ENCODE peak calls at places on chromosomes 2 and 18, in four cellular contexts. V is HL-60, F is body of pancreas, H is endothelial cell. G is an unnamed sample.
A peak's percentile ranks its signal among the peaks of the same experiment; 100 is the strongest.

GRCh38 chr2:95007061-95007609 is 18.4 kb upstream of the MAL start:
- DNase-seq in V (no peak), F (no peak), H (no peak), G (no peak)

GRCh38 chr2:28390857-28391563 is 1.6 kb upstream of the FOSL2 start:
- DNase-seq in V (peak; percentile 52), F (peak; percentile 78), H (peak; percentile 67), G (peak; percentile 80)

GRCh38 chr18:11179959-11180519 is 30.7 kb upstream of the PIEZO2 start:
- DNase-seq in V (no peak), F (no peak), H (no peak), G (no peak)

GRCh38 chr18:11149441-11150270 is at the start of gene PIEZO2:
- DNase-seq in V (no peak), F (peak; percentile 51), H (peak; percentile 74), G (peak; percentile 88)

GRCh38 chr2:11758639-11759038 is 12.2 kb downstream of the LPIN1 start:
- DNase-seq in V (no peak), F (no peak), H (no peak), G (no peak)

GRCh38 chr2:11017921-11018320 is 106.2 kb downstream of the KCNF1 start:
- DNase-seq in V (peak; percentile 51), F (no peak), H (no peak), G (no peak)

GRCh38 chr2:6965071-6965795 is 48.0 kb downstream of the RNF144A start:
- DNase-seq in V (no peak), F (no peak), H (no peak), G (no peak)

GRCh38 chr18:55779711-55780590 is 192.0 kb upstream of the TCF4 start:
- DNase-seq in V (no peak), F (peak; percentile 13), H (peak; percentile 69), G (no peak)

GRCh38 chr2:16665746-16666452 is at the start of gene CYRIA:
- DNase-seq in V (no peak), F (peak; percentile 60), H (peak; percentile 42), G (no peak)

GRCh38 chr2:122389694-122390093 is 634.2 kb downstream of the TSN start:
- DNase-seq in V (no peak), F (no peak), H (no peak), G (no peak)

GRCh38 chr2:171297951-171298350 is 135.8 kb downstream of the METTL8 start:
- DNase-seq in V (no peak), F (no peak), H (no peak), G (no peak)

GRCh38 chr2:190836767-190837166 is 43.9 kb upstream of the GLS start:
- DNase-seq in V (no peak), F (no peak), H (no peak), G (no peak)

GRCh38 chr2:207408086-207408794 is 121.5 kb upstream of the CREB1 start:
- DNase-seq in V (no peak), F (peak; percentile 68), H (no peak), G (no peak)

GRCh38 chr2:127453013-127453391 is 34.8 kb downstream of the PROC start:
- DNase-seq in V (no peak), F (no peak), H (no peak), G (no peak)

GRCh38 chr2:186426153-186427016 is 59.7 kb upstream of the ZC3H15 start:
- DNase-seq in V (no peak), F (no peak), H (no peak), G (no peak)

GRCh38 chr2:234427081-234428058 is 69.5 kb downstream of the ARL4C start:
- DNase-seq in V (no peak), F (peak; percentile 46), H (peak; percentile 46), G (no peak)

GRCh38 chr2:157261199-157261782 is 3.8 kb downstream of the GALNT5 start:
- DNase-seq in V (no peak), F (peak; percentile 16), H (no peak), G (no peak)

GRCh38 chr18:77851798-77852197 is 602.1 kb downstream of the GALR1 start:
- DNase-seq in V (no peak), F (no peak), H (no peak), G (no peak)

GRCh38 chr2:96233880-96234316 is 25.3 kb upstream of the STARD7 start:
- DNase-seq in V (peak; percentile 45), F (no peak), H (no peak), G (no peak)

GRCh38 chr2:124913873-124914272 is 888.8 kb downstream of the CNTNAP5 start:
- DNase-seq in V (no peak), F (no peak), H (no peak), G (no peak)

GRCh38 chr2:127001751-127002150 is 103.1 kb downstream of the TEX51 start:
- DNase-seq in V (no peak), F (no peak), H (no peak), G (no peak)

GRCh38 chr18:47935321-47935720 is 4.9 kb upstream of the SMAD2 start:
- DNase-seq in V (no peak), F (no peak), H (no peak), G (no peak)

GRCh38 chr18:46856975-46857374 is 60.3 kb downstream of the PIAS2 start:
- DNase-seq in V (no peak), F (no peak), H (no peak), G (no peak)
- TF ChIP-seq CTCF in V (no peak), F (no peak), H (no peak), G (peak; percentile 39)

GRCh38 chr2:221572821-221573429 is 821 bp upstream of the EPHA4 start:
- DNase-seq in V (no peak), F (peak; percentile 52), H (peak; percentile 23), G (no peak)

GRCh38 chr2:221571391-221572179 is 519 bp downstream of the EPHA4 start:
- DNase-seq in V (no peak), F (peak; percentile 12), H (peak; percentile 49), G (peak; percentile 71)

GRCh38 chr2:221571108-221571390 is 1.1 kb downstream of the EPHA4 start:
- DNase-seq in V (no peak), F (no peak), H (no peak), G (no peak)

GRCh38 chr2:221573430-221574230 is 1.5 kb upstream of the EPHA4 start:
- DNase-seq in V (peak; percentile 69), F (peak; percentile 85), H (peak; percentile 97), G (peak; percentile 96)

DNA sequence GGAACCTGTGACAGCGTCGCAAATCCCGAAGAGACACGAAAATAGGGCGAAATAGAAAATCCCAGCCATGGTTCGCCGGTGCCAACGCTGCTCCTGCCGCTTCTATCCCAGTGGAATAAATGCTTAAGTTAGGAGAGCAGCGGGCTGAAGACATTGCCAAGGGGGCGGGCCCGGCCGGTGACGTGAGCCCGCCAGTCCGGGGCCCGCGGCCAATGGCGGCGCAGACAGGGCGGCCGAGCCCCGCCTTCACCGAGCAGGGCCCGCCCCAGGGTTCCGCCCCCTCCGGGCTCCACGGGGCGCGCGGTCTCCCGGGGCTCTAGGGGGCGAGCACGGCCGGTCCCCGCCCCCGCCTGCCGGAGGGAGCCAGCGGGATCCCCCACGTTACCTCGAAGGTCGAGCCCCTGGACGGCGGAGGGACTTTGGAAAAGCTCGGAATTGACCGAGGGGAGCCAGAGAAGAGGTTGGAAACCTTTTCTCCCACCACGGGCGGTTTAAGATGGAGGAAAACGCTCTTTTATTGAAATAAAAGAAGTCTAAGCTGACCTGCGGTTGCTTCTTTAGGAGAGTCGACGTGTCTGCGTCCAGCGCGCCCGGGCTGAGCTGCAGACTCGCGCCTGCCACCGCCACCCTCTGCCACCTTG is at the start of gene EPHA4:
- DNase-seq in V (no peak), F (peak; percentile 90), H (peak; percentile 93), G (peak; percentile 91)
- TF ChIP-seq CTCF in V (no peak), F (no peak), H (no peak), G (peak; percentile 40)

GRCh38 chr2:12881952-12882351 is 165.2 kb downstream of the TRIB2 start:
- DNase-seq in V (no peak), F (no peak), H (no peak), G (no peak)
- TF ChIP-seq CTCF in V (no peak), F (no peak), H (no peak), G (no peak)

GRCh38 chr2:60998628-60999545 is 18.6 kb upstream of the PEX13 start:
- DNase-seq in V (no peak), F (no peak), H (no peak), G (no peak)
- TF ChIP-seq CTCF in V (peak; percentile 16), F (peak; percentile 72), H (peak; percentile 45), G (peak; percentile 85)

G was measured in type B pancreatic cell.